ENCODE peak calls at places on chromosome 6, in six cellular contexts. D is endothelial cell; Z is glutamatergic neuron; S is progenitor cell of endocrine pancreas; G is CD8-positive, alpha-beta T cell; F is astrocyte of the cerebellum. U is an unnamed sample.

GRCh38 chr6:37860226-37860839 is 40.8 kb downstream of the ZFAND3 start:
- DNase-seq in S (no peak), F (peak; percentile 49), Z (no peak), D (peak; percentile 34), G (no peak), U (peak; percentile 10)

GRCh38 chr6:62740596-62740995 is 454.6 kb upstream of the KHDRBS2 start:
- DNase-seq in F (no peak), D (no peak), Z (no peak), G (no peak), S (no peak), U (no peak)

GRCh38 chr6:133559926-133560325 is 318.8 kb downstream of the EYA4 start:
- DNase-seq in Z (no peak), F (no peak), D (no peak), G (no peak), S (no peak), U (no peak)

GRCh38 chr6:142542704-142543233 is 241.0 kb downstream of the ADGRG6 start:
- DNase-seq in Z (no peak), F (peak; percentile 8), G (no peak), S (no peak), D (no peak), U (no peak)

GRCh38 chr6:79536615-79536968 is 638 bp downstream of the LCA5 start:
- DNase-seq in Z (peak; percentile 11), G (no peak), D (no peak), S (no peak), F (no peak), U (peak; percentile 10)

GRCh38 chr6:1164600-1164999 is 147.3 kb upstream of the FOXQ1 start:
- DNase-seq in D (no peak), F (no peak), G (no peak), S (no peak), Z (no peak), U (no peak)

GRCh38 chr6:125231133-125231532 is 70.6 kb downstream of the HDDC2 start:
- DNase-seq in S (no peak), Z (no peak), D (no peak), G (no peak), F (no peak), U (no peak)

GRCh38 chr6:26445934-26446667 is 5.8 kb downstream of the BTN3A3 start:
- DNase-seq in Z (no peak), S (no peak), D (no peak), F (no peak), G (no peak), U (no peak)

GRCh38 chr6:64074981-64075380 is 439.4 kb downstream of the PHF3 start:
- DNase-seq in D (no peak), F (no peak), S (no peak), G (no peak), Z (no peak), U (no peak)

GRCh38 chr6:4381379-4381778 is 246.0 kb upstream of the ECI2 start:
- DNase-seq in F (no peak), G (no peak), Z (no peak), D (no peak), S (no peak), U (no peak)

GRCh38 chr6:34132486-34133185 is 13.3 kb downstream of the GRM4 start:
- DNase-seq in D (peak; percentile 79), Z (no peak), G (no peak), S (peak; percentile 71), F (no peak), U (peak; percentile 73)

GRCh38 chr6:10146723-10147451 is 268.0 kb downstream of the TFAP2A start:
- DNase-seq in D (peak; percentile 13), S (no peak), Z (peak; percentile 20), G (no peak), F (peak; percentile 6), U (no peak)

GRCh38 chr6:148502083-148502772 is 159.6 kb downstream of the SASH1 start:
- DNase-seq in F (no peak), Z (no peak), D (no peak), S (no peak), G (no peak), U (no peak)

GRCh38 chr6:42099340-42100028 is 42.9 kb downstream of the C6orf132 start:
- DNase-seq in Z (no peak), G (no peak), F (no peak), S (no peak), D (no peak), U (no peak)

GRCh38 chr6:145963216-145964068 is 716 bp downstream of the SHPRH start:
- DNase-seq in G (peak; percentile 33), Z (peak; percentile 71), F (no peak), D (peak; percentile 66), S (peak; percentile 24), U (no peak)

GRCh38 chr6:71332012-71332411 is 43.4 kb downstream of the OGFRL1 start:
- DNase-seq in Z (no peak), F (no peak), G (no peak), D (no peak), S (no peak), U (no peak)

GRCh38 chr6:50721978-50722377 is 8.7 kb downstream of the TFAP2D start:
- DNase-seq in S (no peak), Z (no peak), F (no peak), G (no peak), D (no peak), U (no peak)

GRCh38 chr6:118970866-118971265 is 35.9 kb upstream of the MCM9 start:
- DNase-seq in S (no peak), D (no peak), F (no peak), G (no peak), Z (no peak), U (no peak)

GRCh38 chr6:27791182-27791939 is 120.8 kb downstream of the OR2B2 start:
- DNase-seq in F (no peak), G (no peak), Z (peak; percentile 56), D (peak; percentile 61), S (no peak), U (peak; percentile 56)

GRCh38 chr6:3742426-3743344 is 8.8 kb downstream of the PXDC1 start:
- DNase-seq in G (peak; percentile 93), F (peak; percentile 41), D (peak; percentile 92), S (peak; percentile 82), Z (peak; percentile 92), U (peak; percentile 88)

GRCh38 chr6:54878705-54879104 is 32.1 kb downstream of the FAM83B start:
- DNase-seq in F (no peak), Z (no peak), G (no peak), D (no peak), S (no peak), U (no peak)
- TF ChIP-seq CTCF in F (no peak), Z (no peak), G (no peak), D (no peak), S (no peak), U (no peak)

GRCh38 chr6:56992053-56992452 is 37.1 kb downstream of the BEND6 start:
- DNase-seq in S (no peak), Z (no peak), D (no peak), F (no peak), G (no peak), U (no peak)

GRCh38 chr6:56996401-56996800 is 41.5 kb downstream of the BEND6 start:
- DNase-seq in G (no peak), S (no peak), D (no peak), Z (no peak), F (no peak), U (no peak)

GRCh38 chr6:56992703-56993102 is 37.8 kb downstream of the BEND6 start:
- DNase-seq in F (no peak), Z (no peak), G (no peak), D (no peak), S (no peak), U (no peak)

GRCh38 chr6:56999049-56999448 is 44.1 kb downstream of the BEND6 start:
- DNase-seq in F (no peak), G (no peak), S (no peak), D (no peak), Z (no peak), U (no peak)

DNA sequence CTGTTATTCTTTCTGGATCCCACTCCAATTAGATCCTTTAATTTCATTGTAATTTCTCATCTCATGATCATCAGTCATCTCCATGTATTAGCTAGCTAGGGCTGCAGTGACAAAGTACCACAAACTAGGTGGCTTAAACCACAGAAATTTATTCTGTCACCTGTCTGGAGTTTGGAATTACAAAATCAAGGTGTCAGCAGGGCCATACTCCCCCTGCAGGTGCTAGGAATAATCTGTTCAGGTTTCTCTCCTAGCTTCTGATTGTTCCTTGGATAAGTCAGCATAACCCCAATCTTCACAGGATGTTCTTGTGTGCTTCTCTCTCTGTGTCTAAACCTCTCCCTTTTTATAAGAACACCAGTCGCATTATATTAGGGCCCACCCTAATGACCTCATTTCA is 40.4 kb downstream of the BEND6 start:
- DNase-seq in G (no peak), S (no peak), D (no peak), F (no peak), Z (no peak), U (no peak)
- TF ChIP-seq CTCF in G (no peak), S (no peak), D (no peak), F (no peak), Z (no peak), U (no peak)

GRCh38 chr6:15505463-15505918 is 157.3 kb downstream of the DTNBP1 start:
- DNase-seq in Z (no peak), G (no peak), F (no peak), D (no peak), S (no peak), U (no peak)

GRCh38 chr6:15502451-15503345 is 160.1 kb downstream of the DTNBP1 start:
- DNase-seq in S (no peak), F (no peak), Z (no peak), G (no peak), D (no peak), U (no peak)

GRCh38 chr6:15503346-15503680 is 159.5 kb downstream of the DTNBP1 start:
- DNase-seq in Z (no peak), G (no peak), S (no peak), F (no peak), D (no peak), U (no peak)

GRCh38 chr6:15504581-15505350 is 158.1 kb downstream of the DTNBP1 start:
- DNase-seq in Z (no peak), G (no peak), D (no peak), S (no peak), F (peak; percentile 99), U (no peak)

DNA sequence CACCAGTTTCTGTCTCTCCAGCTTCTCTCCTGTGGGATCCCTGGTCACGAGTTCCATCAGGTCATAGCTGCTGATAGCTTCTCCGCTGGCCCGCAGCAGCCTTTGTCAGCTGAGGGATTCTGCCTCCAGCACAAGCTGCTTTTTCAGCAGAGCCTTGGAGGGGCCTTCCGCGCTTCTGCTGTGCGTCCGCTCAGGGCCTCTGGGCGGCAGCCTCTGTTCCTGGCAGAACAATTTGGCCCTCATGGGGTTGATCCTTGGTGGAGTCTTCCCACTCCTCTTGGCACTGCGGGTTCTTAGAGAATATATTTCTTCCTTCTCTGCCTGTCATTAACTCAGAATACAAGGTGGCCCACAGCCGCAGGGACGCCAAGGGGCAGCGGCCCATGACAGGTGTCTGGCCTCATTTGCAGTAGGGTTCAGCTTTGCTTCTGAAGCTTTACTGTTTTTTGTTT is 158.8 kb downstream of the DTNBP1 start:
- DNase-seq in D (no peak), S (no peak), F (no peak), G (no peak), Z (no peak), U (no peak)
- TF ChIP-seq CTCF in D (no peak), S (no peak), F (peak; percentile 44), G (no peak), Z (no peak), U (no peak)

DNA sequence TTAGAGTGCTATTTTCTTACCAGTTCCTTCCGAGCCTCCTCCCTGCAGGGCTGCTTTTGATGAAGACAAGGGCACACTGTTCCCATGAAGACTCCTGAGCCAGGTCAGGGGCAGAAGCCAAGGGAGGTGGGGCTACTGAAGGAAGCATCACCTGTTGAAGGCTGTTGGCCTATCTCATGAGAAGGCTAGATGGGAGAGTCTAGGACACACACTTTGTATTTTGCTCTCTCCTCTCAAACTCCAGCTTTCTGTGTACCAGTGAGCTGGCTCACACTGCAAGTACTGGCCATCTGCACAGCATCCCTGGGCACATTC is 683.2 kb upstream of the ID4 start:
- DNase-seq in F (no peak), Z (no peak), G (no peak), D (no peak), S (no peak), U (no peak)
- TF ChIP-seq CTCF in F (no peak), Z (no peak), G (no peak), D (no peak), S (no peak), U (no peak)

U was measured in neural crest cell.